ENCODE peak calls at places on chromosomes 5 and 9, in seven cellular contexts. Y is GM23248, C is thyroid gland, P is astrocyte, W is pancreas, X is spleen, G is neuronal stem cell. T is an unnamed sample.
A peak's percentile ranks its signal among the peaks of the same experiment; 100 is the strongest.

GRCh38 chr9:101977614-101978210 is 239.3 kb upstream of the GRIN3A start:
- DNase-seq in Y (peak; percentile 32), C (no peak), P (no peak), W (no peak), X (no peak), G (no peak), T (peak; percentile 26)

GRCh38 chr9:3240651-3241268 is 285.0 kb downstream of the RFX3 start:
- DNase-seq in Y (peak; percentile 68), C (peak; percentile 88), P (peak; percentile 44), W (peak; percentile 75), X (peak; percentile 85), G (peak; percentile 48), T (no peak)

GRCh38 chr5:111498346-111498745 is 14.0 kb downstream of the STARD4 start:
- DNase-seq in Y (no peak), C (no peak), P (no peak), W (no peak), X (no peak), G (no peak), T (no peak)

GRCh38 chr5:14400085-14400484 is 181.5 kb upstream of the OTULINL start:
- DNase-seq in Y (peak; percentile 83), C (no peak), P (peak; percentile 89), W (no peak), X (no peak), G (no peak), T (no peak)

GRCh38 chr5:10524376-10525123 is 39.3 kb upstream of the ANKRD33B start:
- DNase-seq in Y (peak; percentile 98), C (no peak), P (peak; percentile 97), W (no peak), X (no peak), G (no peak), T (no peak)

GRCh38 chr9:75930766-75931311 is 40.4 kb downstream of the PCSK5 start:
- DNase-seq in Y (peak; percentile 4), C (peak; percentile 87), P (peak; percentile 22), W (no peak), X (no peak), G (peak; percentile 11), T (no peak)

GRCh38 chr9:7907636-7908195 is 108.1 kb upstream of the DMAC1 start:
- DNase-seq in Y (no peak), C (no peak), P (peak; percentile 17), W (no peak), X (no peak), G (no peak), T (no peak)

GRCh38 chr9:95580812-95581761 is 64.3 kb upstream of the PTCH1 start:
- DNase-seq in Y (no peak), C (no peak), P (no peak), W (no peak), X (no peak), G (no peak), T (peak; percentile 87)

GRCh38 chr5:128227984-128228383 is 144.4 kb downstream of the SLC12A2 start:
- DNase-seq in Y (peak; percentile 95), C (no peak), P (peak; percentile 98), W (no peak), X (no peak), G (no peak), T (no peak)

GRCh38 chr5:131381011-131381410 is 117.2 kb downstream of the CDC42SE2 start:
- DNase-seq in Y (no peak), C (no peak), P (peak; percentile 55), W (no peak), X (no peak), G (no peak), T (no peak)

GRCh38 chr5:177134653-177135225 is 1.2 kb downstream of the NSD1 start:
- DNase-seq in Y (peak; percentile 36), C (no peak), P (no peak), W (no peak), X (no peak), G (no peak), T (no peak)

GRCh38 chr5:69295088-69295754 is 37.4 kb downstream of the CCDC125 start:
- DNase-seq in Y (peak; percentile 68), C (no peak), P (peak; percentile 80), W (no peak), X (no peak), G (no peak), T (no peak)

GRCh38 chr5:69293882-69294281 is 38.7 kb downstream of the CCDC125 start:
- DNase-seq in Y (no peak), C (no peak), P (no peak), W (no peak), X (no peak), G (no peak), T (no peak)

GRCh38 chr5:69288668-69289067 is 43.9 kb downstream of the CCDC125 start:
- DNase-seq in Y (no peak), C (no peak), P (no peak), W (no peak), X (no peak), G (no peak), T (no peak)

GRCh38 chr5:69288069-69288468 is 44.5 kb downstream of the CCDC125 start:
- DNase-seq in Y (no peak), C (no peak), P (no peak), W (no peak), X (no peak), G (no peak), T (no peak)

DNA sequence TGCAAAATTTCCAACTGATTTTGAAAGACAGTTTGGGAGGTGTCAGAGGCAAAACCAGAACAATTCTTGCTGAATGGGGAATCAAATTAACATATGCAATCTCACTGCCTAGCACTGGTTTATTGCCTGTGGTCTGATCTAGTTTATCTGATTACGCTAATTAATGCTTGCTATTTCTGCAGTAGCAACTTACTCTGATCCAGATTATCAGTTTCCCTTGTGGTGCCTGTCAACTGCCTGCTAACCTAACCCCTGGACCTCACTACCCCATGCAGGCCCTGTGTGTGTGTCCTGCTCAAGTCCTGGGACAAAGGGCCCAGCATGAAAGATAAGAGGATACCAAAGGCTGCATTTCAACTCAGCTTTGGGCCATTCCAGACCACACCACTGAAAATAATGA is 40.3 kb downstream of the CCDC125 start:
- DNase-seq in Y (no peak), C (no peak), P (no peak), W (no peak), X (no peak), G (no peak), T (no peak)
- H3K27ac ChIP-seq in Y (no peak overlapping the region), C (no peak overlapping the region), P (no peak overlapping the region), W (no peak overlapping the region), X (no peak overlapping the region), G (no peak overlapping the region), T (no peak overlapping the region)

GRCh38 chr5:142343531-142343930 is 18.7 kb upstream of the SPRY4 start:
- DNase-seq in Y (no peak), C (no peak), P (no peak), W (no peak), X (no peak), G (no peak), T (no peak)

GRCh38 chr5:142339781-142340180 is 15.0 kb upstream of the SPRY4 start:
- DNase-seq in Y (no peak), C (no peak), P (no peak), W (no peak), X (no peak), G (no peak), T (no peak)

DNA sequence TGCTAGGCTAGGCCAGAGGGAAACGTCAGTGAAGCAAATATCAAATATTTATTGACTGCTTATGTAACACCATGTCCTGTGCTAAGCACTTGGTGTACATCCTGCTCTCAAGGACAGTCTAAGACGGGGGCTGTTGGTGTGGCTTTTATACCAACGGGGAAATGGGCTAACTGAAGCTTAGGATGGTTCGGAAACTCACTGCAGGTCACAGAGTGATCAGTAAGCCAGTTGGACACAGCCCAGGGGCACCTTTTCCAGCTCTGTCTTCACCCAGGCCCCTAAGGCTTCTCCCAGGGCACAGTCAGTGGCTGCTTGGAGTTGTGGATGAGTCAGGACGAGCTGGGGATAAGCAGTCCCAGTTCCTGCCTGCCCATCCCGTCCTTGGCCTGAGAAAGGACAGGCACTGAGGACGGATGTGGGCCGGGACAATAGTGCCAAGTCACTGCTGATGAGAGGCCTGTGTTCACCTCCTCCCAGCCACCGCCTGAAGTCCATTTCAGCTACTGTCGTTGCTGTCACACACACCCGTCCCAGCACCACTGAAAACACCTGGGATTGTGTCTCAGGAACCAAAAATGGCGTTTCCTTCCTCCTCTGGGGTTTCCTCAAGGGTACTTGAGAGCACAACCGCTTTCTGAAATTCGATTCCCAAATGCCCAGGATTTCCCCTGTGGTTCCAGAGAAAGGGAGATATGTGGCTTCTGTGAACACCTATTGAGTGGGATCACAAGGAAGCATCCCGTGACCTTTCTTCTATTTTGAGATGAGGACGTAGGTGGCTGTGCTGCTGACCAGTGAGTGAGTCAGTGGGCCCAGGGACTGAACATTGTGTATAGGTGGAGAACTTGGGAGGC is 17.5 kb upstream of the SPRY4 start:
- DNase-seq in Y (peak; percentile 69), C (no peak), P (peak; percentile 83), W (no peak), X (no peak), G (no peak), T (no peak)
- H3K4me3 ChIP-seq in Y (no peak overlapping the region), C (no peak overlapping the region), P (no peak overlapping the region), W (no peak overlapping the region), X (no peak overlapping the region), G (no peak overlapping the region), T (no peak overlapping the region)

DNA sequence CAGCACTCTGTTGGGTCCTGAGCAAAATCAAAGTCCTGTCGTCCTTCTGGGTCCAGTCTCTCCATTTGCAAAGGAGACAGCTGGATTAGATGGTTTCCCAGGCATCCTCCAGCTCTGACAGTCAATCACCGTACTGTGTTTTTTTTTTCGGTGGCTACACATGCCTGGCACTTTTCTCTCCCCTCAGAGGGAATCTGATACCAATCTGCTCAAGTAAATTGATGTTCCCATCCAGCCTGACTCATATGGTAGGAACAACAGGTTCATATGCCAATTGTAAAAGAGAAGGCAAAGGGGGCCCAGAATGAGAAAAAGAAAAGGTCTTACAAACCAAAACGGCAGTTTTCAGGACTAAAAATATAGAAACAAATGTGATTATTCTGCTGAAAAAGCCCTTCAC is 1.2 kb downstream of the FBXO10 start:
- DNase-seq in Y (peak; percentile 45), C (no peak), P (peak; percentile 30), W (no peak), X (no peak), G (no peak), T (no peak)
- H3K27ac ChIP-seq in Y (peak overlapping the region; percentile 64), C (no peak overlapping the region), P (no peak overlapping the region), W (no peak overlapping the region), X (peak overlapping the region; percentile 88), G (peak overlapping the region; percentile 21), T (no peak overlapping the region)

GRCh38 chr5:55989860-55990259 is 4.9 kb downstream of the IL6ST start:
- DNase-seq in Y (peak; percentile 11), C (no peak), P (no peak), W (no peak), X (no peak), G (no peak), T (no peak)
- H3K4me3 ChIP-seq in Y (peak overlapping the region; percentile 2), C (no peak overlapping the region), P (no peak overlapping the region), W (no peak overlapping the region), X (no peak overlapping the region), G (no peak overlapping the region), T (no peak overlapping the region)

GRCh38 chr9:28121353-28121752 is 548.1 kb upstream of the C9orf72 start:
- DNase-seq in Y (no peak), C (no peak), P (no peak), W (no peak), X (no peak), G (no peak), T (no peak)
- H3K27ac ChIP-seq in Y (no peak overlapping the region), C (no peak overlapping the region), P (no peak overlapping the region), W (no peak overlapping the region), X (no peak overlapping the region), G (no peak overlapping the region), T (no peak overlapping the region)

GRCh38 chr5:142655339-142656267 is 30.3 kb downstream of the FGF1 start:
- DNase-seq in Y (peak; percentile 88), C (peak; percentile 83), P (no peak), W (peak; percentile 94), X (peak; percentile 89), G (peak; percentile 69), T (peak; percentile 14)
- H3K4me3 ChIP-seq in Y (peak overlapping the region; percentile 27), C (no peak overlapping the region), P (no peak overlapping the region), W (no peak overlapping the region), X (no peak overlapping the region), G (no peak overlapping the region), T (no peak overlapping the region)

T was measured in SK-N-MC.